ENCODE peak calls at places on chromosomes 16 and 17, in ten cellular contexts. One of them, this sample, is unnamed.

GRCh38 chr17:14559720-14560119 is 258.8 kb downstream of the HS3ST3B1 start:
- DNase-seq in stimulated activated CD4-positive, alpha-beta T cell treated with anti-CD3 and anti-CD28 coated beads, Interleukin-4, amount 100 ng/mL, for 24 hours: no peak
- DNase-seq in activated T-helper 1 cell treated with anti-CD3 and anti-CD28 coated beads, Interleukin-2, amount 50 U/mL, for 16 hours: no peak
- DNase-seq in tibial artery: no peak
- DNase-seq in fibroblast of the aortic adventitia: no peak
- DNase-seq in astrocyte of the cerebellum: no peak
- DNase-seq in cortex of kidney: no peak
- DNase-seq in HuH-7: no peak
- DNase-seq in HFF-Myc: no peak
- DNase-seq in fibroblast of gingiva: no peak
- DNase-seq in this sample: no peak

GRCh38 chr16:81632392-81633146 is 146.5 kb upstream of the PLCG2 start:
- DNase-seq in stimulated activated CD4-positive, alpha-beta T cell treated with anti-CD3 and anti-CD28 coated beads, Interleukin-4, amount 100 ng/mL, for 24 hours: peak
- DNase-seq in activated T-helper 1 cell treated with anti-CD3 and anti-CD28 coated beads, Interleukin-2, amount 50 U/mL, for 16 hours: peak
- DNase-seq in tibial artery: peak
- DNase-seq in fibroblast of the aortic adventitia: no peak
- DNase-seq in astrocyte of the cerebellum: peak
- DNase-seq in cortex of kidney: no peak
- DNase-seq in HuH-7: no peak
- DNase-seq in HFF-Myc: no peak
- DNase-seq in fibroblast of gingiva: peak
- DNase-seq in this sample: no peak

GRCh38 chr16:6880263-6880662 is 452.4 kb upstream of the RBFOX1 start:
- DNase-seq in stimulated activated CD4-positive, alpha-beta T cell treated with anti-CD3 and anti-CD28 coated beads, Interleukin-4, amount 100 ng/mL, for 24 hours: no peak
- DNase-seq in activated T-helper 1 cell treated with anti-CD3 and anti-CD28 coated beads, Interleukin-2, amount 50 U/mL, for 16 hours: no peak
- DNase-seq in tibial artery: no peak
- DNase-seq in fibroblast of the aortic adventitia: no peak
- DNase-seq in astrocyte of the cerebellum: no peak
- DNase-seq in cortex of kidney: no peak
- DNase-seq in HuH-7: no peak
- DNase-seq in HFF-Myc: no peak
- DNase-seq in fibroblast of gingiva: no peak
- DNase-seq in this sample: no peak

GRCh38 chr16:255183-255582 is 20.6 kb downstream of the RGS11 start:
- DNase-seq in stimulated activated CD4-positive, alpha-beta T cell treated with anti-CD3 and anti-CD28 coated beads, Interleukin-4, amount 100 ng/mL, for 24 hours: no peak
- DNase-seq in activated T-helper 1 cell treated with anti-CD3 and anti-CD28 coated beads, Interleukin-2, amount 50 U/mL, for 16 hours: no peak
- DNase-seq in tibial artery: no peak
- DNase-seq in fibroblast of the aortic adventitia: no peak
- DNase-seq in astrocyte of the cerebellum: no peak
- DNase-seq in cortex of kidney: no peak
- DNase-seq in HuH-7: no peak
- DNase-seq in HFF-Myc: no peak
- DNase-seq in fibroblast of gingiva: no peak
- DNase-seq in this sample: no peak

GRCh38 chr16:53773150-53773846 is 69.3 kb downstream of the FTO start:
- DNase-seq in stimulated activated CD4-positive, alpha-beta T cell treated with anti-CD3 and anti-CD28 coated beads, Interleukin-4, amount 100 ng/mL, for 24 hours: no peak
- DNase-seq in activated T-helper 1 cell treated with anti-CD3 and anti-CD28 coated beads, Interleukin-2, amount 50 U/mL, for 16 hours: no peak
- DNase-seq in tibial artery: no peak
- DNase-seq in fibroblast of the aortic adventitia: peak
- DNase-seq in astrocyte of the cerebellum: peak
- DNase-seq in cortex of kidney: no peak
- DNase-seq in HuH-7: peak
- DNase-seq in HFF-Myc: peak
- DNase-seq in fibroblast of gingiva: peak
- DNase-seq in this sample: no peak

GRCh38 chr16:16150117-16150877 is 73.0 kb downstream of the ABCC6 start:
- DNase-seq in stimulated activated CD4-positive, alpha-beta T cell treated with anti-CD3 and anti-CD28 coated beads, Interleukin-4, amount 100 ng/mL, for 24 hours: no peak
- DNase-seq in activated T-helper 1 cell treated with anti-CD3 and anti-CD28 coated beads, Interleukin-2, amount 50 U/mL, for 16 hours: no peak
- DNase-seq in tibial artery: peak
- DNase-seq in fibroblast of the aortic adventitia: peak
- DNase-seq in astrocyte of the cerebellum: peak
- DNase-seq in cortex of kidney: no peak
- DNase-seq in HuH-7: no peak
- DNase-seq in HFF-Myc: peak
- DNase-seq in fibroblast of gingiva: peak
- DNase-seq in this sample: no peak

GRCh38 chr17:37361543-37361942 is 14.2 kb upstream of the C17orf78 start:
- DNase-seq in stimulated activated CD4-positive, alpha-beta T cell treated with anti-CD3 and anti-CD28 coated beads, Interleukin-4, amount 100 ng/mL, for 24 hours: no peak
- DNase-seq in activated T-helper 1 cell treated with anti-CD3 and anti-CD28 coated beads, Interleukin-2, amount 50 U/mL, for 16 hours: no peak
- DNase-seq in tibial artery: no peak
- DNase-seq in fibroblast of the aortic adventitia: no peak
- DNase-seq in astrocyte of the cerebellum: no peak
- DNase-seq in cortex of kidney: no peak
- DNase-seq in HuH-7: no peak
- DNase-seq in HFF-Myc: no peak
- DNase-seq in fibroblast of gingiva: no peak
- DNase-seq in this sample: no peak

GRCh38 chr17:64355536-64356303 is 34.9 kb downstream of the PECAM1 start:
- DNase-seq in stimulated activated CD4-positive, alpha-beta T cell treated with anti-CD3 and anti-CD28 coated beads, Interleukin-4, amount 100 ng/mL, for 24 hours: no peak
- DNase-seq in activated T-helper 1 cell treated with anti-CD3 and anti-CD28 coated beads, Interleukin-2, amount 50 U/mL, for 16 hours: no peak
- DNase-seq in tibial artery: peak
- DNase-seq in fibroblast of the aortic adventitia: peak
- DNase-seq in astrocyte of the cerebellum: no peak
- DNase-seq in cortex of kidney: no peak
- DNase-seq in HuH-7: no peak
- DNase-seq in HFF-Myc: peak
- DNase-seq in fibroblast of gingiva: peak
- DNase-seq in this sample: no peak

GRCh38 chr17:17545031-17545820 is 46.3 kb downstream of the PEMT start:
- DNase-seq in stimulated activated CD4-positive, alpha-beta T cell treated with anti-CD3 and anti-CD28 coated beads, Interleukin-4, amount 100 ng/mL, for 24 hours: no peak
- DNase-seq in activated T-helper 1 cell treated with anti-CD3 and anti-CD28 coated beads, Interleukin-2, amount 50 U/mL, for 16 hours: no peak
- DNase-seq in tibial artery: peak
- DNase-seq in fibroblast of the aortic adventitia: peak
- DNase-seq in astrocyte of the cerebellum: peak
- DNase-seq in cortex of kidney: no peak
- DNase-seq in HuH-7: no peak
- DNase-seq in HFF-Myc: no peak
- DNase-seq in fibroblast of gingiva: peak
- DNase-seq in this sample: no peak

GRCh38 chr16:81971853-81972252 is 39.4 kb downstream of the SDR42E1 start:
- DNase-seq in stimulated activated CD4-positive, alpha-beta T cell treated with anti-CD3 and anti-CD28 coated beads, Interleukin-4, amount 100 ng/mL, for 24 hours: no peak
- DNase-seq in activated T-helper 1 cell treated with anti-CD3 and anti-CD28 coated beads, Interleukin-2, amount 50 U/mL, for 16 hours: no peak
- DNase-seq in tibial artery: no peak
- DNase-seq in fibroblast of the aortic adventitia: no peak
- DNase-seq in astrocyte of the cerebellum: no peak
- DNase-seq in cortex of kidney: no peak
- DNase-seq in HuH-7: no peak
- DNase-seq in HFF-Myc: no peak
- DNase-seq in fibroblast of gingiva: no peak
- DNase-seq in this sample: no peak

GRCh38 chr17:80979547-80980378 is 11.9 kb upstream of the CHMP6 start:
- DNase-seq in stimulated activated CD4-positive, alpha-beta T cell treated with anti-CD3 and anti-CD28 coated beads, Interleukin-4, amount 100 ng/mL, for 24 hours: no peak
- DNase-seq in activated T-helper 1 cell treated with anti-CD3 and anti-CD28 coated beads, Interleukin-2, amount 50 U/mL, for 16 hours: no peak
- DNase-seq in tibial artery: no peak
- DNase-seq in fibroblast of the aortic adventitia: no peak
- DNase-seq in astrocyte of the cerebellum: no peak
- DNase-seq in cortex of kidney: no peak
- DNase-seq in HuH-7: no peak
- DNase-seq in HFF-Myc: no peak
- DNase-seq in fibroblast of gingiva: no peak
- DNase-seq in this sample: no peak

GRCh38 chr16:71467810-71468209 is 5.8 kb upstream of the ZNF23 start:
- DNase-seq in stimulated activated CD4-positive, alpha-beta T cell treated with anti-CD3 and anti-CD28 coated beads, Interleukin-4, amount 100 ng/mL, for 24 hours: peak
- DNase-seq in activated T-helper 1 cell treated with anti-CD3 and anti-CD28 coated beads, Interleukin-2, amount 50 U/mL, for 16 hours: peak
- DNase-seq in tibial artery: no peak
- DNase-seq in fibroblast of the aortic adventitia: peak
- DNase-seq in astrocyte of the cerebellum: no peak
- DNase-seq in cortex of kidney: no peak
- DNase-seq in HuH-7: peak
- DNase-seq in HFF-Myc: no peak
- DNase-seq in fibroblast of gingiva: no peak
- DNase-seq in this sample: no peak

GRCh38 chr17:7293131-7293557 is 1.3 kb downstream of the YBX2 start:
- DNase-seq in stimulated activated CD4-positive, alpha-beta T cell treated with anti-CD3 and anti-CD28 coated beads, Interleukin-4, amount 100 ng/mL, for 24 hours: no peak
- DNase-seq in activated T-helper 1 cell treated with anti-CD3 and anti-CD28 coated beads, Interleukin-2, amount 50 U/mL, for 16 hours: no peak
- DNase-seq in tibial artery: peak
- DNase-seq in fibroblast of the aortic adventitia: no peak
- DNase-seq in astrocyte of the cerebellum: no peak
- DNase-seq in cortex of kidney: no peak
- DNase-seq in HuH-7: no peak
- DNase-seq in HFF-Myc: no peak
- DNase-seq in fibroblast of gingiva: no peak
- DNase-seq in this sample: no peak

GRCh38 chr16:9823510-9823909 is 358.7 kb downstream of the GRIN2A start:
- DNase-seq in stimulated activated CD4-positive, alpha-beta T cell treated with anti-CD3 and anti-CD28 coated beads, Interleukin-4, amount 100 ng/mL, for 24 hours: no peak
- DNase-seq in activated T-helper 1 cell treated with anti-CD3 and anti-CD28 coated beads, Interleukin-2, amount 50 U/mL, for 16 hours: no peak
- DNase-seq in tibial artery: no peak
- DNase-seq in fibroblast of the aortic adventitia: peak
- DNase-seq in astrocyte of the cerebellum: no peak
- DNase-seq in cortex of kidney: no peak
- DNase-seq in HuH-7: no peak
- DNase-seq in HFF-Myc: no peak
- DNase-seq in fibroblast of gingiva: no peak
- DNase-seq in this sample: no peak

GRCh38 chr17:17621254-17621653 is 29.7 kb upstream of the PEMT start:
- DNase-seq in stimulated activated CD4-positive, alpha-beta T cell treated with anti-CD3 and anti-CD28 coated beads, Interleukin-4, amount 100 ng/mL, for 24 hours: no peak
- DNase-seq in activated T-helper 1 cell treated with anti-CD3 and anti-CD28 coated beads, Interleukin-2, amount 50 U/mL, for 16 hours: no peak
- DNase-seq in tibial artery: no peak
- DNase-seq in fibroblast of the aortic adventitia: no peak
- DNase-seq in astrocyte of the cerebellum: no peak
- DNase-seq in cortex of kidney: no peak
- DNase-seq in HuH-7: no peak
- DNase-seq in HFF-Myc: no peak
- DNase-seq in fibroblast of gingiva: no peak
- DNase-seq in this sample: no peak

GRCh38 chr17:79982986-79983385 is 52.7 kb downstream of the TBC1D16 start:
- DNase-seq in stimulated activated CD4-positive, alpha-beta T cell treated with anti-CD3 and anti-CD28 coated beads, Interleukin-4, amount 100 ng/mL, for 24 hours: no peak
- DNase-seq in activated T-helper 1 cell treated with anti-CD3 and anti-CD28 coated beads, Interleukin-2, amount 50 U/mL, for 16 hours: no peak
- DNase-seq in tibial artery: peak
- DNase-seq in fibroblast of the aortic adventitia: no peak
- DNase-seq in astrocyte of the cerebellum: no peak
- DNase-seq in cortex of kidney: no peak
- DNase-seq in HuH-7: no peak
- DNase-seq in HFF-Myc: no peak
- DNase-seq in fibroblast of gingiva: no peak
- DNase-seq in this sample: no peak

GRCh38 chr16:49608095-49608494 is 234.5 kb downstream of the C16orf78 start:
- DNase-seq in stimulated activated CD4-positive, alpha-beta T cell treated with anti-CD3 and anti-CD28 coated beads, Interleukin-4, amount 100 ng/mL, for 24 hours: no peak
- DNase-seq in activated T-helper 1 cell treated with anti-CD3 and anti-CD28 coated beads, Interleukin-2, amount 50 U/mL, for 16 hours: no peak
- DNase-seq in tibial artery: peak
- DNase-seq in fibroblast of the aortic adventitia: no peak
- DNase-seq in astrocyte of the cerebellum: no peak
- DNase-seq in cortex of kidney: no peak
- DNase-seq in HuH-7: no peak
- DNase-seq in HFF-Myc: no peak
- DNase-seq in fibroblast of gingiva: no peak
- DNase-seq in this sample: no peak

GRCh38 chr16:57764006-57764340 is 28.4 kb downstream of the KATNB1 start:
- DNase-seq in stimulated activated CD4-positive, alpha-beta T cell treated with anti-CD3 and anti-CD28 coated beads, Interleukin-4, amount 100 ng/mL, for 24 hours: no peak
- DNase-seq in activated T-helper 1 cell treated with anti-CD3 and anti-CD28 coated beads, Interleukin-2, amount 50 U/mL, for 16 hours: no peak
- DNase-seq in tibial artery: no peak
- DNase-seq in fibroblast of the aortic adventitia: no peak
- DNase-seq in astrocyte of the cerebellum: no peak
- DNase-seq in cortex of kidney: no peak
- DNase-seq in HuH-7: no peak
- DNase-seq in HFF-Myc: no peak
- DNase-seq in fibroblast of gingiva: no peak
- DNase-seq in this sample: no peak

GRCh38 chr16:380837-381787 is 666 bp downstream of the PGAP6 start:
- DNase-seq in stimulated activated CD4-positive, alpha-beta T cell treated with anti-CD3 and anti-CD28 coated beads, Interleukin-4, amount 100 ng/mL, for 24 hours: no peak
- DNase-seq in activated T-helper 1 cell treated with anti-CD3 and anti-CD28 coated beads, Interleukin-2, amount 50 U/mL, for 16 hours: no peak
- DNase-seq in tibial artery: no peak
- DNase-seq in fibroblast of the aortic adventitia: no peak
- DNase-seq in astrocyte of the cerebellum: no peak
- DNase-seq in cortex of kidney: no peak
- DNase-seq in HuH-7: no peak
- DNase-seq in HFF-Myc: no peak
- DNase-seq in fibroblast of gingiva: no peak
- DNase-seq in this sample: no peak

GRCh38 chr17:34624767-34625389 is 45.5 kb downstream of the TMEM132E start:
- DNase-seq in stimulated activated CD4-positive, alpha-beta T cell treated with anti-CD3 and anti-CD28 coated beads, Interleukin-4, amount 100 ng/mL, for 24 hours: no peak
- DNase-seq in activated T-helper 1 cell treated with anti-CD3 and anti-CD28 coated beads, Interleukin-2, amount 50 U/mL, for 16 hours: no peak
- DNase-seq in tibial artery: no peak
- DNase-seq in fibroblast of the aortic adventitia: no peak
- DNase-seq in astrocyte of the cerebellum: no peak
- DNase-seq in cortex of kidney: no peak
- DNase-seq in HuH-7: no peak
- DNase-seq in HFF-Myc: no peak
- DNase-seq in fibroblast of gingiva: no peak
- DNase-seq in this sample: no peak

GRCh38 chr16:47069841-47070584 is 73.7 kb downstream of the NETO2 start:
- DNase-seq in stimulated activated CD4-positive, alpha-beta T cell treated with anti-CD3 and anti-CD28 coated beads, Interleukin-4, amount 100 ng/mL, for 24 hours: no peak
- DNase-seq in activated T-helper 1 cell treated with anti-CD3 and anti-CD28 coated beads, Interleukin-2, amount 50 U/mL, for 16 hours: no peak
- DNase-seq in tibial artery: peak
- DNase-seq in fibroblast of the aortic adventitia: no peak
- DNase-seq in astrocyte of the cerebellum: no peak
- DNase-seq in cortex of kidney: no peak
- DNase-seq in HuH-7: no peak
- DNase-seq in HFF-Myc: no peak
- DNase-seq in fibroblast of gingiva: no peak
- DNase-seq in this sample: no peak

GRCh38 chr16:57132470-57132869 is 40.1 kb downstream of the CPNE2 start:
- DNase-seq in stimulated activated CD4-positive, alpha-beta T cell treated with anti-CD3 and anti-CD28 coated beads, Interleukin-4, amount 100 ng/mL, for 24 hours: no peak
- DNase-seq in activated T-helper 1 cell treated with anti-CD3 and anti-CD28 coated beads, Interleukin-2, amount 50 U/mL, for 16 hours: no peak
- DNase-seq in tibial artery: no peak
- DNase-seq in fibroblast of the aortic adventitia: no peak
- DNase-seq in astrocyte of the cerebellum: no peak
- DNase-seq in cortex of kidney: no peak
- DNase-seq in HuH-7: peak
- DNase-seq in HFF-Myc: no peak
- DNase-seq in fibroblast of gingiva: no peak
- DNase-seq in this sample: no peak

GRCh38 chr16:29230671-29231091 is 175.8 kb downstream of the NPIPB11 start:
- DNase-seq in stimulated activated CD4-positive, alpha-beta T cell treated with anti-CD3 and anti-CD28 coated beads, Interleukin-4, amount 100 ng/mL, for 24 hours: no peak
- DNase-seq in activated T-helper 1 cell treated with anti-CD3 and anti-CD28 coated beads, Interleukin-2, amount 50 U/mL, for 16 hours: no peak
- DNase-seq in tibial artery: peak
- DNase-seq in fibroblast of the aortic adventitia: peak
- DNase-seq in astrocyte of the cerebellum: no peak
- DNase-seq in cortex of kidney: no peak
- DNase-seq in HuH-7: no peak
- DNase-seq in HFF-Myc: no peak
- DNase-seq in fibroblast of gingiva: peak
- DNase-seq in this sample: peak

GRCh38 chr17:72682597-72682996 is 409.9 kb downstream of the SLC39A11 start:
- DNase-seq in stimulated activated CD4-positive, alpha-beta T cell treated with anti-CD3 and anti-CD28 coated beads, Interleukin-4, amount 100 ng/mL, for 24 hours: no peak
- DNase-seq in activated T-helper 1 cell treated with anti-CD3 and anti-CD28 coated beads, Interleukin-2, amount 50 U/mL, for 16 hours: no peak
- DNase-seq in tibial artery: no peak
- DNase-seq in fibroblast of the aortic adventitia: peak
- DNase-seq in astrocyte of the cerebellum: no peak
- DNase-seq in cortex of kidney: no peak
- DNase-seq in HuH-7: no peak
- DNase-seq in HFF-Myc: no peak
- DNase-seq in fibroblast of gingiva: no peak
- DNase-seq in this sample: no peak

GRCh38 chr17:83154311-83155127 is 75.1 kb downstream of the METRNL start:
- DNase-seq in stimulated activated CD4-positive, alpha-beta T cell treated with anti-CD3 and anti-CD28 coated beads, Interleukin-4, amount 100 ng/mL, for 24 hours: no peak
- DNase-seq in activated T-helper 1 cell treated with anti-CD3 and anti-CD28 coated beads, Interleukin-2, amount 50 U/mL, for 16 hours: no peak
- DNase-seq in tibial artery: peak
- DNase-seq in fibroblast of the aortic adventitia: no peak
- DNase-seq in astrocyte of the cerebellum: no peak
- DNase-seq in cortex of kidney: no peak
- DNase-seq in HuH-7: no peak
- DNase-seq in HFF-Myc: no peak
- DNase-seq in fibroblast of gingiva: no peak
- DNase-seq in this sample: peak

GRCh38 chr17:9271989-9272388 is 250.7 kb downstream of the NTN1 start:
- DNase-seq in stimulated activated CD4-positive, alpha-beta T cell treated with anti-CD3 and anti-CD28 coated beads, Interleukin-4, amount 100 ng/mL, for 24 hours: no peak
- DNase-seq in activated T-helper 1 cell treated with anti-CD3 and anti-CD28 coated beads, Interleukin-2, amount 50 U/mL, for 16 hours: no peak
- DNase-seq in tibial artery: no peak
- DNase-seq in fibroblast of the aortic adventitia: no peak
- DNase-seq in astrocyte of the cerebellum: no peak
- DNase-seq in cortex of kidney: no peak
- DNase-seq in HuH-7: no peak
- DNase-seq in HFF-Myc: no peak
- DNase-seq in fibroblast of gingiva: no peak
- DNase-seq in this sample: no peak

GRCh38 chr16:68496689-68497088 is 42.4 kb upstream of the ZFP90 start:
- DNase-seq in stimulated activated CD4-positive, alpha-beta T cell treated with anti-CD3 and anti-CD28 coated beads, Interleukin-4, amount 100 ng/mL, for 24 hours: no peak
- DNase-seq in activated T-helper 1 cell treated with anti-CD3 and anti-CD28 coated beads, Interleukin-2, amount 50 U/mL, for 16 hours: no peak
- DNase-seq in tibial artery: no peak
- DNase-seq in fibroblast of the aortic adventitia: no peak
- DNase-seq in astrocyte of the cerebellum: no peak
- DNase-seq in cortex of kidney: no peak
- DNase-seq in HuH-7: no peak
- DNase-seq in HFF-Myc: no peak
- DNase-seq in fibroblast of gingiva: no peak
- DNase-seq in this sample: no peak

GRCh38 chr16:30628628-30629342 is 18.6 kb upstream of the ZNF689 start:
- DNase-seq in stimulated activated CD4-positive, alpha-beta T cell treated with anti-CD3 and anti-CD28 coated beads, Interleukin-4, amount 100 ng/mL, for 24 hours: peak
- DNase-seq in activated T-helper 1 cell treated with anti-CD3 and anti-CD28 coated beads, Interleukin-2, amount 50 U/mL, for 16 hours: peak
- DNase-seq in tibial artery: peak
- DNase-seq in fibroblast of the aortic adventitia: peak
- DNase-seq in astrocyte of the cerebellum: peak
- DNase-seq in cortex of kidney: no peak
- DNase-seq in HuH-7: peak
- DNase-seq in HFF-Myc: peak
- DNase-seq in fibroblast of gingiva: peak
- DNase-seq in this sample: no peak